ENCODE peak calls at places on chromosomes 13 and 19, in seven cellular contexts. P is lung, T is LoVo, C is NCI-H1417, R is psoas muscle, E is ELR, S is kidney tubule cell. B is an unnamed sample.

GRCh38 chr19:10727599-10728250 is 9.8 kb downstream of the DNM2 start:
- DNase-seq in C (peak; percentile 86), R (no peak), P (no peak), T (no peak), E (no peak), S (no peak), B (no peak)

GRCh38 chr13:89324582-89324981 is 1653.4 kb downstream of the SLITRK5 start:
- DNase-seq in T (no peak), E (no peak), P (no peak), R (no peak), S (no peak), C (no peak), B (no peak)

GRCh38 chr19:17775991-17776803 is 18.7 kb upstream of the B3GNT3 start:
- DNase-seq in S (no peak), E (no peak), P (no peak), T (no peak), R (no peak), C (no peak), B (no peak)

GRCh38 chr19:30557212-30557611 is 185.0 kb downstream of the ZNF536 start:
- DNase-seq in S (no peak), T (no peak), C (no peak), R (no peak), P (no peak), E (no peak), B (no peak)

GRCh38 chr13:79900356-79900755 is 419.4 kb downstream of the NDFIP2 start:
- DNase-seq in S (no peak), E (no peak), C (no peak), T (no peak), R (no peak), P (no peak), B (no peak)

GRCh38 chr19:3710265-3710812 is 2.2 kb downstream of the TJP3 start:
- DNase-seq in E (no peak), S (peak; percentile 94), P (peak; percentile 96), R (peak; percentile 62), T (peak; percentile 91), C (peak; percentile 54), B (peak; percentile 53)

GRCh38 chr13:106610511-106610910 is 42.6 kb upstream of the ARGLU1 start:
- DNase-seq in C (no peak), E (peak; percentile 79), P (no peak), R (no peak), T (no peak), S (peak; percentile 80), B (no peak)

GRCh38 chr19:42066075-42066754 is 3.8 kb downstream of the GRIK5 start:
- DNase-seq in C (peak; percentile 88), P (no peak), S (peak; percentile 42), E (peak; percentile 39), R (no peak), T (no peak), B (peak; percentile 53)

GRCh38 chr19:28710278-28710677 is 502.7 kb downstream of the UQCRFS1 start:
- DNase-seq in P (no peak), R (no peak), E (peak; percentile 68), T (peak; percentile 64), C (peak; percentile 75), S (peak; percentile 74), B (peak; percentile 47)

GRCh38 chr19:35793381-35794165 is 18.2 kb downstream of the ARHGAP33 start:
- DNase-seq in R (no peak), S (no peak), T (no peak), E (peak; percentile 34), C (no peak), P (no peak), B (no peak)

GRCh38 chr13:37097008-37097579 is 8.4 kb downstream of the CSNK1A1L start:
- DNase-seq in P (no peak), E (peak; percentile 9), C (no peak), R (no peak), T (no peak), S (no peak), B (no peak)

GRCh38 chr13:46685006-46685730 is 111.8 kb downstream of the ESD start:
- DNase-seq in S (no peak), C (peak; percentile 8), P (no peak), E (no peak), R (no peak), T (no peak), B (no peak)

GRCh38 chr19:31976775-31977536 is 368.5 kb upstream of the ZNF507 start:
- DNase-seq in S (no peak), R (no peak), C (no peak), T (no peak), P (no peak), E (no peak), B (no peak)

GRCh38 chr13:45786293-45786920 is 65.1 kb downstream of the SIAH3 start:
- DNase-seq in P (no peak), S (peak; percentile 33), T (peak; percentile 24), R (no peak), C (no peak), E (no peak), B (no peak)

GRCh38 chr19:40716031-40716654 is 543 bp downstream of the COQ8B start:
- DNase-seq in E (peak; percentile 94), P (no peak), R (peak; percentile 40), C (peak; percentile 64), S (peak; percentile 98), T (peak; percentile 68), B (peak; percentile 60)

GRCh38 chr13:94301487-94301886 is 178.0 kb downstream of the DCT start:
- DNase-seq in P (no peak), T (no peak), E (no peak), S (no peak), C (no peak), R (no peak), B (no peak)

GRCh38 chr13:38693641-38694040 is 6.8 kb downstream of the FREM2 start:
- DNase-seq in P (peak; percentile 58), E (no peak), C (no peak), S (no peak), T (no peak), R (no peak), B (no peak)

GRCh38 chr19:7328647-7329046 is 20.1 kb upstream of the ARHGEF18 start:
- DNase-seq in C (no peak), T (no peak), P (no peak), S (no peak), R (no peak), E (no peak), B (no peak)

GRCh38 chr19:18879579-18880373 is 16.2 kb downstream of the CERS1 start:
- DNase-seq in C (peak; percentile 31), E (peak; percentile 55), S (peak; percentile 20), R (no peak), P (no peak), T (peak; percentile 61), B (peak; percentile 52)

GRCh38 chr19:12786950-12787349 is 4.3 kb upstream of the JUNB start:
- DNase-seq in R (no peak), P (no peak), E (no peak), T (no peak), S (no peak), C (no peak), B (no peak)

GRCh38 chr13:30334663-30335386 is 27.5 kb upstream of the KATNAL1 start:
- DNase-seq in P (no peak), C (peak; percentile 43), S (peak; percentile 28), E (peak; percentile 61), T (no peak), R (no peak), B (peak; percentile 85)

GRCh38 chr13:97549201-97549600 is 115.2 kb downstream of the RAP2A start:
- DNase-seq in C (no peak), P (no peak), T (no peak), E (no peak), S (no peak), R (no peak), B (no peak)

GRCh38 chr19:39401549-39402416 is 4.9 kb upstream of the ZFP36 start:
- DNase-seq in E (peak; percentile 73), R (peak; percentile 51), T (peak; percentile 74), S (peak; percentile 86), P (peak; percentile 27), C (no peak), B (no peak)

GRCh38 chr13:48595330-48596127 is 58.2 kb upstream of the CYSLTR2 start:
- DNase-seq in T (peak; percentile 61), R (peak; percentile 21), P (peak; percentile 40), C (peak; percentile 60), S (peak; percentile 87), E (peak; percentile 75), B (peak; percentile 29)

GRCh38 chr19:41998246-41999020 is 4.4 kb upstream of the ATP1A3 start:
- DNase-seq in T (no peak), S (peak; percentile 38), R (no peak), P (no peak), E (peak; percentile 55), C (peak; percentile 66), B (peak; percentile 75)

GRCh38 chr19:33631628-33631995 is 9.9 kb downstream of the CHST8 start:
- DNase-seq in T (no peak), S (no peak), P (no peak), R (no peak), E (no peak), C (peak; percentile 20), B (no peak)

GRCh38 chr13:60226507-60226906 is 62.8 kb upstream of the DIAPH3 start:
- DNase-seq in T (peak; percentile 3), S (peak; percentile 42), C (peak; percentile 74), P (no peak), E (peak; percentile 34), R (no peak), B (peak; percentile 86)

GRCh38 chr13:110683203-110683883 is 22.6 kb downstream of the CARS2 start:
- DNase-seq in S (no peak), P (no peak), R (no peak), C (peak; percentile 34), E (peak; percentile 36), T (peak; percentile 2), B (no peak)

B was measured in NCI-H146.